ENCODE peak calls at places on chromosomes 7 and 10, in seven cellular contexts. U is M059J, N is left lung, E is fibroblast of the aortic adventitia, F is upper lobe of right lung, D is astrocyte of the spinal cord, M is cardiac muscle cell. I is an unnamed sample.

GRCh38 chr10:23813687-23814086 is 374.8 kb downstream of the OTUD1 start:
- DNase-seq in U (no peak), F (no peak), M (no peak), N (no peak), E (no peak), D (no peak), I (no peak)

GRCh38 chr10:36181421-36181820 is 539.3 kb upstream of the FZD8 start:
- DNase-seq in U (no peak), N (no peak), D (peak; percentile 13), F (no peak), E (peak; percentile 89), M (no peak), I (no peak)

GRCh38 chr10:123016228-123016627 is 7.4 kb downstream of the ACADSB start:
- DNase-seq in M (no peak), U (peak; percentile 13), N (no peak), E (no peak), D (no peak), F (no peak), I (no peak)

GRCh38 chr7:33547880-33548279 is 357.5 kb upstream of the BMPER start:
- DNase-seq in U (no peak), D (no peak), E (no peak), F (no peak), M (no peak), N (no peak), I (no peak)

GRCh38 chr7:45157653-45158401 is at the start of gene RAMP3:
- DNase-seq in N (peak; percentile 81), F (peak; percentile 61), D (no peak), M (peak; percentile 13), E (no peak), U (no peak), I (no peak)

GRCh38 chr10:102468683-102469082 is 17.3 kb upstream of the C10orf95 start:
- DNase-seq in N (peak; percentile 17), E (peak; percentile 76), M (no peak), U (no peak), F (no peak), D (no peak), I (no peak)

GRCh38 chr7:56218510-56218909 is 102.3 kb upstream of the NUPR2 start:
- DNase-seq in N (no peak), D (no peak), F (no peak), M (no peak), E (no peak), U (no peak), I (no peak)

GRCh38 chr7:158101821-158102450 is 485.7 kb downstream of the PTPRN2 start:
- DNase-seq in U (no peak), N (peak; percentile 67), D (no peak), F (no peak), E (no peak), M (no peak), I (no peak)

GRCh38 chr7:409344-410281 is 110.0 kb downstream of the PDGFA start:
- DNase-seq in D (no peak), M (no peak), E (no peak), U (no peak), N (no peak), F (no peak), I (no peak)

GRCh38 chr10:70651661-70652060 is 20.6 kb upstream of the ADAMTS14 start:
- DNase-seq in D (no peak), E (no peak), N (no peak), U (no peak), M (no peak), F (no peak), I (no peak)

GRCh38 chr10:108409316-108409715 is 1244.8 kb upstream of the SORCS1 start:
- DNase-seq in F (no peak), U (no peak), E (no peak), N (no peak), M (no peak), D (no peak), I (no peak)

GRCh38 chr10:31765546-31765945 is 163.1 kb downstream of the ARHGAP12 start:
- DNase-seq in E (peak; percentile 90), D (no peak), M (no peak), N (no peak), F (no peak), U (no peak), I (no peak)

GRCh38 chr10:27618036-27618615 is 114.0 kb downstream of the RAB18 start:
- DNase-seq in F (no peak), D (no peak), E (no peak), M (no peak), U (no peak), N (no peak), I (no peak)

GRCh38 chr7:154503962-154504550 is 451.9 kb downstream of the DPP6 start:
- DNase-seq in F (no peak), E (peak; percentile 26), U (peak; percentile 16), N (no peak), M (peak; percentile 81), D (peak; percentile 15), I (peak; percentile 75)

GRCh38 chr10:74156919-74157289 is 5.9 kb downstream of the ADK start:
- DNase-seq in M (peak; percentile 56), E (peak; percentile 81), N (no peak), F (no peak), U (no peak), D (peak; percentile 56), I (no peak)

GRCh38 chr10:104515670-104516199 is 125.4 kb upstream of the SORCS3 start:
- DNase-seq in E (no peak), U (no peak), N (no peak), D (no peak), M (no peak), F (no peak), I (no peak)

GRCh38 chr10:69364232-69364631 is 52.5 kb downstream of the TACR2 start:
- DNase-seq in M (no peak), E (no peak), F (no peak), U (no peak), D (no peak), N (no peak), I (no peak)

GRCh38 chr7:2738110-2738509 is 50.1 kb downstream of the AMZ1 start:
- DNase-seq in E (no peak), N (no peak), F (no peak), D (no peak), M (no peak), U (no peak), I (no peak)

GRCh38 chr7:24373556-24373955 is 89.6 kb downstream of the NPY start:
- DNase-seq in M (no peak), D (no peak), N (no peak), E (no peak), U (no peak), F (no peak), I (no peak)

GRCh38 chr10:113965683-113966082 is 78.0 kb upstream of the ADRB1 start:
- DNase-seq in E (no peak), F (no peak), N (no peak), U (no peak), D (no peak), M (no peak), I (no peak)

GRCh38 chr7:22672892-22673637 is 53.9 kb upstream of the IL6 start:
- DNase-seq in F (no peak), D (peak; percentile 57), N (no peak), U (peak; percentile 81), E (no peak), M (no peak), I (no peak)

GRCh38 chr7:608361-608760 is 88.7 kb upstream of the PDGFA start:
- DNase-seq in F (no peak), M (no peak), D (no peak), E (no peak), U (no peak), N (no peak), I (no peak)

GRCh38 chr7:42227523-42227922 is 9.5 kb downstream of the GLI3 start:
- DNase-seq in M (peak; percentile 30), D (no peak), E (no peak), F (no peak), U (no peak), N (no peak), I (no peak)

GRCh38 chr10:1486841-1487240 is 250.5 kb downstream of the ADARB2 start:
- DNase-seq in D (no peak), E (no peak), U (no peak), F (no peak), M (no peak), N (peak; percentile 54), I (no peak)

I was measured in globus pallidus.